ENCODE peak calls at places on chromosomes 6 and 20, in four cellular contexts. G is GM23338, W is upper lobe of left lung, H is HL-60. T is an unnamed sample.

GRCh38 chr6:151300267-151300930 is 60.6 kb downstream of the AKAP12 start:
- DNase-seq in G (no peak), W (no peak), H (no peak), T (no peak)

GRCh38 chr6:105178110-105178509 is 1.7 kb downstream of the POPDC3 start:
- DNase-seq in G (no peak), W (no peak), H (no peak), T (no peak)

GRCh38 chr20:2283706-2284423 is 11.9 kb upstream of the TGM3 start:
- DNase-seq in G (no peak), W (no peak), H (no peak), T (no peak)

GRCh38 chr6:138571585-138572199 is 72.4 kb upstream of the NHSL1 start:
- DNase-seq in G (no peak), W (no peak), H (no peak), T (no peak)

GRCh38 chr6:7953753-7954152 is 43.2 kb upstream of the TXNDC5 start:
- DNase-seq in G (no peak), W (no peak), H (no peak), T (no peak)

GRCh38 chr6:144897441-144897921 is 612.3 kb downstream of the UTRN start:
- DNase-seq in G (no peak), W (no peak), H (no peak), T (no peak)

GRCh38 chr20:19815553-19815991 is 57.5 kb downstream of the RIN2 start:
- DNase-seq in G (peak), W (no peak), H (no peak), T (no peak)

GRCh38 chr6:86686496-86686895 is 250.8 kb upstream of the HTR1E start:
- DNase-seq in G (no peak), W (no peak), H (no peak), T (no peak)

GRCh38 chr6:30100585-30101422 is 12.1 kb downstream of the TRIM31 start:
- DNase-seq in G (peak), W (peak), H (no peak), T (no peak)
- TF ChIP-seq POLR2AphosphoS5 in G (no peak), W (no peak), H (no peak), T (no peak)

DNA sequence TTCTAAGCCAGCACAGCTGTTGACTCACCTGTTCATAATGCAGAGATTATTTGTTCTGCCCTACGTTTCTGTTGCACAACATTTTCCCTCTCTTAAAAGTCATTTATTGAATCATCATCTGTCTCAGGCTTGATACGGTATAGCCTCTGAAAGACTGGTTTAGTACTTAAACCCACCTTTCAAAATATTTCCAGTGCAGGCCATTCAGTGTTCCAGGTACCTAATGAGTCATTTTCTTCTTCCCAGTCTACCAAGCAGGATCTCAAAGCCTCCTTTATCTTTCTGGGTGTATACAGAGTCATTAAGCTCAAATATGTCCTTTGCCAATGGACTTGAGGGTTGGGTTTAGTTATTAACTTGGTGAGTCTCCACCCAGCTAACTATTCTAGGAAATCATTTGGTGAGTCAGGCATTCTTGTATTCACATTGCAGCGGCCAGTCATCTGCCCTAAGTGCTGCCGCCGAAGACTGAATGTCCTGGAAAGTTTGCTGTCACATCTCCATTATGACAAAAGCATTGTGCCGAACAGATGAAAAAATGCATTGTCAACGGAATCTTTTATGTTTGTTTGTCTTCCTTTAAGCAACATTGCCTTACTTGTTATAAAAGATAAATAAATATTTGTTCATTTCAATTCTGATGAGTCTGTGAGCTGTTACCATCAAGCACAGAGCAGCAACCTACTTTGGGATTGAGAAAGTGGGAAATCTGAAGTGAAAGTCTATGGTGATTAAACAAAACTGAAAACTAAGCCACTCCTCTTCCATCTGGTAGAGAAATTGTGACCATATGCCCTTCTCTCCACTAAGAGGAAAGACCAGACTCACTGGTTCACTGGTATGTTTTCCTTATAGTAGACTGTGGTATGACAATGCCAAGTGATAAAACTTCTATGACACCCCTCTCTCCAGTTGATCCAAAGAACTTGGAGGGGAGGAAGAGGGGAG is 14.3 kb upstream of the FAM135A start:
- DNase-seq in G (no peak), W (no peak), H (no peak), T (no peak)
- TF ChIP-seq POLR2AphosphoS5 in G (no peak), W (peak), H (no peak), T (no peak)

DNA sequence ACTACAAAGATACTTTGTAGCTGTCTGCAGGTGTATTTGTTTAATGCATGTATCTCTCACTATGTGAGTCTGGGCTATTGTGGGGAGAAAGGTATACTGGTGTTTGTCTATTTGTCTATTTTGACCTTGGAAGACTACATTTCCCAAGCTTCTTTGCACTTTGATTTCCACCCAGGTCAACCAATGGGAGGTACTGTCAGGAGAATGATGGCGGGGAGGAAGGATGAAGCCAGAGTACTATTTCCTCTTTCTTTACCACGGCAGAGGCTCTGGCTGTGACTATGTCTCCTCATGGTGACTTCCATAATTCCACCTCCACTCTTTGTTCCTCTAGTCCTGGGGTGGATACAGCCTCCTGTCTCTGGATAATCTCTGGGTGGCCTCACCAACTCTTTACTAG is 23.1 kb downstream of the LBP start:
- DNase-seq in G (peak), W (no peak), H (peak), T (no peak)
- TF ChIP-seq POLR2AphosphoS5 in G (no peak), W (no peak), H (no peak), T (no peak)

DNA sequence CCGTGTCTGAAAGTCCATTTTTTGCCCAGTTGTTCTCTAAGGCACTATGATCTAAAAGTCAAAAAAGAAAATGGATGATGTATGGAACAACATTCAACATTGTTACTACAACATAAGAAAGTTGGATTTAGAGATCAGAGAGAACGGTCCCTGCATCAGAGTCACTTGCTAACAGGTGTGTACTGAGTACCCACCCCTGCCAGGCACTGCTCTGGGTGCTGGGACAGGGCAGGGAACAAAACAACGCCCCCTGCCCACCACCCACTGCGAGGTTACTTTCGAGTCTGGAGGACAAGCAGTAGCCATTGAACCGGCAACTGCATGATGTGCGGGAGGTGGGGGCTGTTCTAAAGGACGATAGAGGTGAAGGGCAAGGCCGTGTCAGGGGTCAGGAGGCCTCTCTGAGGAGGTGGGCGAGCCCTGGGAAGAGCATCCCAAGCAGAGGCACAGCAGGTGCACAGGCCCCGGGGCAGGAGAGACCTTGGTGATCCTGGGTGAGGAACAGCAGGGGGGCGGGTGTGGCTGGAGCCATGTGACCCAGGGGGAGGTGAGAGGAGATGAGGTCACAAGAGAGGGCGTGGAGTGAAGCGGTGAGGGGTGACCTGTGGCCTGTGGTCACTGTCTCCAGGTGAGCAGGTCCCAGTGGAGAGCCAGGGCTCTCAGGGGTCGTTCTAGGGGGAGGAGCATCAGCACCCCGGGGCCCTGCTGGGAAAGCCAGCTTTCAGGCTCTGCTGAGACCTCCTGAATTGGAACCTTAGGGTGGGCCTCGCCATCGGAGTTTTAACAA is 197.5 kb upstream of the SULF2 start:
- DNase-seq in G (no peak), W (no peak), H (no peak), T (no peak)
- TF ChIP-seq POLR2AphosphoS5 in G (no peak), W (no peak), H (no peak), T (no peak)

DNA sequence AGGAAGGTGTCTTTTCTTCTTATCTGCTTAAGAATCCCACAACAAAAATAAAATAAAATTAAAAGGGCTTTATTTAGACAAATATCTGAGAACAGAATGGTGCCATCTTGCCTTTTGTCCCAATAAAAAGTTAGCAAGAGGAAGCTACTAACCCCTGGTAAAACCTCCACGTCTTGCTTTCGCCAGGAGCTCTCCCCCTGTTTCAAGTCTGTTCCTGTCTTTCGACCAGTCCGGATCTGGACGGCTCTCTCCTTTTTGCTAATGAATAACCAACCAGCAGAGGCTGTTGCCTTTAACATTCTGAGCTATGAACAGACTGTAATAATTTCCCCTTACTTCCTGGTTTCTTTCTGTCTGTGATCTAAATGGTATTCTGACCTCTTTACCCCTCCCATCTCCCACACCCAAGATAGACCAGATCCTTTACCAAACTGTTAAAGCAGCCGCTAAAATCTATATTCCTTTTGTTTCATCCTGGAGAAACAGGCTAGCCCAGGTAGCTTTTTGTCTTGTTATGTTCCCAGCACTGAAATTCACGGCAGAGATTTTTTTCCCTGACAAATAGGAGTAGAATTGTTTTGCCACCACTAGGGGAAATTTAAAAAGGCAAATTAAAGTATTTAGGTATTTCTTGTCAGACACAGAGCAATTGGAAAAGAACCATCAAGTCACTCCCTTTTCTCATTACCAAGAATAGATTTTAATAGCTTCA is at the start of gene FRK:
- DNase-seq in G (peak), W (no peak), H (no peak), T (no peak)
- TF ChIP-seq POLR2AphosphoS5 in G (no peak), W (no peak), H (no peak), T (no peak)

DNA sequence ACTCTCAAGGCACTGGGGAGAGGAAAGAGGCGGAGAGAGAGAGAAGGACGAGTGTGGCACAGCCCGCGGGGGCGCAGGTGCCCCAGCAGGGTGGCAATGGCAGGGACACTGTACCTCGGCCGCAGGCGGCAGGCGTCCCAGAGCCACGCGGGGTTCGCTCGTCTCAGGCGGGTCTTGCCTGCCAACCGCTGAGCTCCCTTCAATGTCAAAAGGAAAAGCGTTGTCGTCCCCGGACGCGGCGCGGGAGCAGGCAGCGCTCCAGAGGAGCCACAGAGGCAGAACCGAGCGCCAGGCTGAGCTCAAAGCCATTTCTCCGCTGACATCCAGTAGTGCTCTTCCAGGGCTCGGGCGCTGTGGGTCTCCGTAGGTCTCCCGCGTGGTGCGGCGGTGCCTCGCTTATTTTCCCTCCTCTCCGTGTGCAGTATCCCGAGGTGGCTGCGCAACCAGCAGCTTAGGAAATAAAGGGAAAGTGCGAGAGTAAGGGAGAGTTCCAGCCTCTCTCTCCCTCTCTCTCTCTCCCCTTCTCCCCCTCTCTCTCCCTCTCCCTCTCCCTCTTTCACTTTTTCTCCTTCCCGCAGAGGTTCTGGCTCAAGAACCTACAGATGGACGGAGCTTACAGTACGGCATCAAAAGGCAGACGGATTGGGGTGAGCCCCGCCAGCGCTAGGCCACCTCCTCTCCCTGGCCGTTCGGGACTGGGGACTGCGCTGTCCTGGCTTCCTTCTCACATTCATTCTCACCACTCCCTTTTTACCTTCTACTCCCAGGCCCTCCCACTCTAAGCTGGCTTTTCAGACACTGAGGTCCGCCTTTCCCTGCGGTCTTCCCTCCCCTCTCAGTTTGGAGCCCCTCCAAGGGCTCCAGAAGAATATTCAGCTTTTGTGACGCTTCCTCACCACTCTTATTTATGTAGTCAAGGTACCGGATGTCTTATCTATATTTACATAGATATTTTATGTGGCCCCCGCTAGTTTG is at the start of gene LAMA4:
- DNase-seq in G (peak), W (peak), H (peak), T (peak)
- TF ChIP-seq POLR2AphosphoS5 in G (peak), W (peak), H (no peak), T (no peak)

DNA sequence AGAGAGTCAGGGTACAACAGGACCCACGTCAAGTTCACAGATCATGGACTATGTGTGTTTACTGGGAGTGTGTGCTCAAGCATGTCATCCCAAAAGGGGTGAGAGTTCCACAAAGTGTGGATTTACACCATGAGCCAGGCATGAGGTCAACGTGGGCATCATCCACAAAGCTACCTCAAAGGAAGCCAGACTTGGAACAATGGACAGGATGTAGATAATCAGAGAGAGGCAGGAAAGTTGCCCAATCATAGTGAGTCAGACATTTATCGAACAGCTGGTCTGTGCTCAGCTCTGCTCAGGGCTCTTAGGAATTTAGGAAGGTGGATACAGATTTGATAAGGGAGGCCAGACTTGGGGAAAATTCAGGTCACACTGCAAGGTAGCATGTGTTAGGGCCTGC is 317.2 kb upstream of the CDYL start:
- DNase-seq in G (no peak), W (no peak), H (no peak), T (no peak)
- TF ChIP-seq POLR2AphosphoS5 in G (no peak), W (no peak), H (no peak), T (no peak)

GRCh38 chr20:58899518-58899917 is 47.0 kb downstream of the GNAS start:
- DNase-seq in G (no peak), W (peak), H (no peak), T (no peak)
- TF ChIP-seq POLR2AphosphoS5 in G (no peak), W (no peak), H (no peak), T (peak)